ENCODE peak calls at places on chromosome 18, in nine cellular contexts. One of them, this sample, is unnamed.

GRCh38 chr18:12246849-12247808 is 7.0 kb upstream of the CIDEA start:
- DNase-seq in A673: peak
- DNase-seq in hepatic stellate cell: no peak
- DNase-seq in WERI-Rb-1: no peak
- DNase-seq in iPS DF 6.9: no peak
- DNase-seq in stimulated activated CD4-positive, alpha-beta T cell treated with anti-CD3 and anti-CD28 coated beads, Interleukin-15, amount 100 ng/mL, for 24 hours: peak
- DNase-seq in Kasumi-1: no peak
- DNase-seq in A172: no peak
- DNase-seq in HS-5: no peak
- DNase-seq in this sample: no peak

GRCh38 chr18:5962362-5962761 is 67.0 kb upstream of the TMEM200C start:
- DNase-seq in stimulated activated CD4-positive, alpha-beta T cell treated with anti-CD3 and anti-CD28 coated beads, Interleukin-15, amount 100 ng/mL, for 24 hours: no peak
- DNase-seq in Kasumi-1: no peak
- DNase-seq in A673: no peak
- DNase-seq in iPS DF 6.9: no peak
- DNase-seq in HS-5: no peak
- DNase-seq in WERI-Rb-1: no peak
- DNase-seq in A172: no peak
- DNase-seq in hepatic stellate cell: no peak
- DNase-seq in this sample: no peak

GRCh38 chr18:59033361-59033760 is 106.3 kb upstream of the SEC11C start:
- DNase-seq in iPS DF 6.9: no peak
- DNase-seq in WERI-Rb-1: no peak
- DNase-seq in A673: no peak
- DNase-seq in stimulated activated CD4-positive, alpha-beta T cell treated with anti-CD3 and anti-CD28 coated beads, Interleukin-15, amount 100 ng/mL, for 24 hours: no peak
- DNase-seq in hepatic stellate cell: no peak
- DNase-seq in Kasumi-1: no peak
- DNase-seq in A172: no peak
- DNase-seq in HS-5: no peak
- DNase-seq in this sample: no peak

GRCh38 chr18:27599202-27599829 is 414.2 kb upstream of the CHST9 start:
- DNase-seq in A172: peak
- DNase-seq in hepatic stellate cell: peak
- DNase-seq in iPS DF 6.9: peak
- DNase-seq in A673: peak
- DNase-seq in HS-5: peak
- DNase-seq in stimulated activated CD4-positive, alpha-beta T cell treated with anti-CD3 and anti-CD28 coated beads, Interleukin-15, amount 100 ng/mL, for 24 hours: peak
- DNase-seq in Kasumi-1: peak
- DNase-seq in WERI-Rb-1: peak
- DNase-seq in this sample: peak

GRCh38 chr18:71321319-71321718 is 1032.5 kb downstream of the SOCS6 start:
- DNase-seq in Kasumi-1: no peak
- DNase-seq in WERI-Rb-1: no peak
- DNase-seq in iPS DF 6.9: no peak
- DNase-seq in HS-5: no peak
- DNase-seq in A673: no peak
- DNase-seq in stimulated activated CD4-positive, alpha-beta T cell treated with anti-CD3 and anti-CD28 coated beads, Interleukin-15, amount 100 ng/mL, for 24 hours: no peak
- DNase-seq in hepatic stellate cell: no peak
- DNase-seq in A172: no peak
- DNase-seq in this sample: no peak

GRCh38 chr18:74457743-74458465 is 796 bp upstream of the DIPK1C start:
- DNase-seq in HS-5: no peak
- DNase-seq in A172: no peak
- DNase-seq in hepatic stellate cell: no peak
- DNase-seq in WERI-Rb-1: no peak
- DNase-seq in stimulated activated CD4-positive, alpha-beta T cell treated with anti-CD3 and anti-CD28 coated beads, Interleukin-15, amount 100 ng/mL, for 24 hours: no peak
- DNase-seq in Kasumi-1: no peak
- DNase-seq in iPS DF 6.9: no peak
- DNase-seq in A673: no peak
- DNase-seq in this sample: no peak

GRCh38 chr18:77106331-77106730 is 26.3 kb downstream of the MBP start:
- DNase-seq in Kasumi-1: peak
- DNase-seq in WERI-Rb-1: no peak
- DNase-seq in HS-5: no peak
- DNase-seq in stimulated activated CD4-positive, alpha-beta T cell treated with anti-CD3 and anti-CD28 coated beads, Interleukin-15, amount 100 ng/mL, for 24 hours: peak
- DNase-seq in A673: no peak
- DNase-seq in A172: no peak
- DNase-seq in iPS DF 6.9: no peak
- DNase-seq in hepatic stellate cell: no peak
- DNase-seq in this sample: peak

GRCh38 chr18:2304378-2305175 is 266.7 kb downstream of the METTL4 start:
- DNase-seq in Kasumi-1: no peak
- DNase-seq in HS-5: peak
- DNase-seq in iPS DF 6.9: no peak
- DNase-seq in A172: peak
- DNase-seq in hepatic stellate cell: no peak
- DNase-seq in A673: no peak
- DNase-seq in stimulated activated CD4-positive, alpha-beta T cell treated with anti-CD3 and anti-CD28 coated beads, Interleukin-15, amount 100 ng/mL, for 24 hours: no peak
- DNase-seq in WERI-Rb-1: no peak
- DNase-seq in this sample: no peak

GRCh38 chr18:26579941-26580618 is 31.7 kb upstream of the KCTD1 start:
- DNase-seq in HS-5: no peak
- DNase-seq in Kasumi-1: no peak
- DNase-seq in A172: peak
- DNase-seq in A673: no peak
- DNase-seq in WERI-Rb-1: no peak
- DNase-seq in stimulated activated CD4-positive, alpha-beta T cell treated with anti-CD3 and anti-CD28 coated beads, Interleukin-15, amount 100 ng/mL, for 24 hours: no peak
- DNase-seq in hepatic stellate cell: no peak
- DNase-seq in iPS DF 6.9: no peak
- DNase-seq in this sample: no peak

GRCh38 chr18:9380571-9381390 is 46.2 kb downstream of the TWSG1 start:
- DNase-seq in A673: peak
- DNase-seq in Kasumi-1: no peak
- DNase-seq in WERI-Rb-1: peak
- DNase-seq in iPS DF 6.9: no peak
- DNase-seq in A172: no peak
- DNase-seq in HS-5: no peak
- DNase-seq in stimulated activated CD4-positive, alpha-beta T cell treated with anti-CD3 and anti-CD28 coated beads, Interleukin-15, amount 100 ng/mL, for 24 hours: no peak
- DNase-seq in hepatic stellate cell: peak
- DNase-seq in this sample: no peak

GRCh38 chr18:63293930-63294329 is 25.6 kb downstream of the BCL2 start:
- DNase-seq in stimulated activated CD4-positive, alpha-beta T cell treated with anti-CD3 and anti-CD28 coated beads, Interleukin-15, amount 100 ng/mL, for 24 hours: no peak
- DNase-seq in iPS DF 6.9: no peak
- DNase-seq in hepatic stellate cell: no peak
- DNase-seq in HS-5: no peak
- DNase-seq in A172: no peak
- DNase-seq in A673: no peak
- DNase-seq in WERI-Rb-1: no peak
- DNase-seq in Kasumi-1: no peak
- DNase-seq in this sample: no peak

GRCh38 chr18:56165601-56166355 is 472.6 kb downstream of the TXNL1 start:
- DNase-seq in hepatic stellate cell: no peak
- DNase-seq in WERI-Rb-1: no peak
- DNase-seq in iPS DF 6.9: no peak
- DNase-seq in Kasumi-1: no peak
- DNase-seq in stimulated activated CD4-positive, alpha-beta T cell treated with anti-CD3 and anti-CD28 coated beads, Interleukin-15, amount 100 ng/mL, for 24 hours: no peak
- DNase-seq in A673: no peak
- DNase-seq in A172: no peak
- DNase-seq in HS-5: no peak
- DNase-seq in this sample: no peak

GRCh38 chr18:3454365-3455089 is 4.6 kb downstream of the TGIF1 start:
- DNase-seq in A673: peak
- DNase-seq in iPS DF 6.9: no peak
- DNase-seq in A172: peak
- DNase-seq in hepatic stellate cell: no peak
- DNase-seq in WERI-Rb-1: peak
- DNase-seq in stimulated activated CD4-positive, alpha-beta T cell treated with anti-CD3 and anti-CD28 coated beads, Interleukin-15, amount 100 ng/mL, for 24 hours: peak
- DNase-seq in HS-5: no peak
- DNase-seq in Kasumi-1: peak
- DNase-seq in this sample: peak

GRCh38 chr18:304887-305529 is 37.2 kb upstream of the THOC1 start:
- DNase-seq in WERI-Rb-1: no peak
- DNase-seq in hepatic stellate cell: no peak
- DNase-seq in A172: no peak
- DNase-seq in stimulated activated CD4-positive, alpha-beta T cell treated with anti-CD3 and anti-CD28 coated beads, Interleukin-15, amount 100 ng/mL, for 24 hours: no peak
- DNase-seq in A673: peak
- DNase-seq in iPS DF 6.9: no peak
- DNase-seq in Kasumi-1: no peak
- DNase-seq in HS-5: no peak
- DNase-seq in this sample: no peak

GRCh38 chr18:77140439-77141109 is 8.0 kb upstream of the MBP start:
- DNase-seq in A673: no peak
- DNase-seq in HS-5: no peak
- DNase-seq in iPS DF 6.9: no peak
- DNase-seq in A172: no peak
- DNase-seq in WERI-Rb-1: no peak
- DNase-seq in stimulated activated CD4-positive, alpha-beta T cell treated with anti-CD3 and anti-CD28 coated beads, Interleukin-15, amount 100 ng/mL, for 24 hours: peak
- DNase-seq in hepatic stellate cell: no peak
- DNase-seq in Kasumi-1: no peak
- DNase-seq in this sample: peak

GRCh38 chr18:74682141-74682997 is 84.7 kb downstream of the ZNF407 start:
- DNase-seq in stimulated activated CD4-positive, alpha-beta T cell treated with anti-CD3 and anti-CD28 coated beads, Interleukin-15, amount 100 ng/mL, for 24 hours: no peak
- DNase-seq in iPS DF 6.9: no peak
- DNase-seq in Kasumi-1: no peak
- DNase-seq in A673: no peak
- DNase-seq in WERI-Rb-1: no peak
- DNase-seq in A172: no peak
- DNase-seq in HS-5: no peak
- DNase-seq in hepatic stellate cell: no peak
- DNase-seq in this sample: no peak

GRCh38 chr18:36365836-36366775 is 68.6 kb downstream of the FHOD3 start:
- DNase-seq in A673: no peak
- DNase-seq in Kasumi-1: no peak
- DNase-seq in HS-5: no peak
- DNase-seq in WERI-Rb-1: no peak
- DNase-seq in hepatic stellate cell: no peak
- DNase-seq in A172: no peak
- DNase-seq in stimulated activated CD4-positive, alpha-beta T cell treated with anti-CD3 and anti-CD28 coated beads, Interleukin-15, amount 100 ng/mL, for 24 hours: no peak
- DNase-seq in iPS DF 6.9: no peak
- DNase-seq in this sample: no peak

GRCh38 chr18:31100598-31101147 is 1.5 kb downstream of the DSC2 start:
- DNase-seq in hepatic stellate cell: no peak
- DNase-seq in A673: no peak
- DNase-seq in A172: no peak
- DNase-seq in WERI-Rb-1: peak
- DNase-seq in iPS DF 6.9: peak
- DNase-seq in Kasumi-1: no peak
- DNase-seq in stimulated activated CD4-positive, alpha-beta T cell treated with anti-CD3 and anti-CD28 coated beads, Interleukin-15, amount 100 ng/mL, for 24 hours: no peak
- DNase-seq in HS-5: no peak
- DNase-seq in this sample: no peak

GRCh38 chr18:13447621-13448020 is 229.1 kb downstream of the LDLRAD4 start:
- DNase-seq in A172: peak
- DNase-seq in A673: peak
- DNase-seq in stimulated activated CD4-positive, alpha-beta T cell treated with anti-CD3 and anti-CD28 coated beads, Interleukin-15, amount 100 ng/mL, for 24 hours: no peak
- DNase-seq in hepatic stellate cell: peak
- DNase-seq in WERI-Rb-1: peak
- DNase-seq in iPS DF 6.9: no peak
- DNase-seq in HS-5: no peak
- DNase-seq in Kasumi-1: no peak
- DNase-seq in this sample: no peak

GRCh38 chr18:33282142-33282541 is 158.4 kb downstream of the CCDC178 start:
- DNase-seq in HS-5: no peak
- DNase-seq in WERI-Rb-1: no peak
- DNase-seq in iPS DF 6.9: no peak
- DNase-seq in Kasumi-1: no peak
- DNase-seq in stimulated activated CD4-positive, alpha-beta T cell treated with anti-CD3 and anti-CD28 coated beads, Interleukin-15, amount 100 ng/mL, for 24 hours: no peak
- DNase-seq in hepatic stellate cell: no peak
- DNase-seq in A673: no peak
- DNase-seq in A172: no peak
- DNase-seq in this sample: no peak

GRCh38 chr18:61368001-61368400 is 34.8 kb downstream of the CDH20 start:
- DNase-seq in A172: no peak
- DNase-seq in hepatic stellate cell: no peak
- DNase-seq in A673: no peak
- DNase-seq in Kasumi-1: no peak
- DNase-seq in stimulated activated CD4-positive, alpha-beta T cell treated with anti-CD3 and anti-CD28 coated beads, Interleukin-15, amount 100 ng/mL, for 24 hours: no peak
- DNase-seq in iPS DF 6.9: no peak
- DNase-seq in WERI-Rb-1: peak
- DNase-seq in HS-5: no peak
- DNase-seq in this sample: no peak

GRCh38 chr18:7330041-7330440 is 99.2 kb downstream of the LRRC30 start:
- DNase-seq in Kasumi-1: no peak
- DNase-seq in hepatic stellate cell: no peak
- DNase-seq in WERI-Rb-1: no peak
- DNase-seq in stimulated activated CD4-positive, alpha-beta T cell treated with anti-CD3 and anti-CD28 coated beads, Interleukin-15, amount 100 ng/mL, for 24 hours: no peak
- DNase-seq in A172: no peak
- DNase-seq in iPS DF 6.9: no peak
- DNase-seq in A673: no peak
- DNase-seq in HS-5: no peak
- DNase-seq in this sample: no peak

GRCh38 chr18:9905401-9905922 is 8.4 kb upstream of the VAPA start:
- DNase-seq in Kasumi-1: no peak
- DNase-seq in HS-5: no peak
- DNase-seq in iPS DF 6.9: no peak
- DNase-seq in A673: no peak
- DNase-seq in WERI-Rb-1: no peak
- DNase-seq in stimulated activated CD4-positive, alpha-beta T cell treated with anti-CD3 and anti-CD28 coated beads, Interleukin-15, amount 100 ng/mL, for 24 hours: no peak
- DNase-seq in hepatic stellate cell: peak
- DNase-seq in A172: no peak
- DNase-seq in this sample: no peak

GRCh38 chr18:9348079-9348671 is 13.6 kb downstream of the TWSG1 start:
- DNase-seq in A673: no peak
- DNase-seq in WERI-Rb-1: no peak
- DNase-seq in A172: peak
- DNase-seq in Kasumi-1: no peak
- DNase-seq in HS-5: no peak
- DNase-seq in hepatic stellate cell: no peak
- DNase-seq in stimulated activated CD4-positive, alpha-beta T cell treated with anti-CD3 and anti-CD28 coated beads, Interleukin-15, amount 100 ng/mL, for 24 hours: no peak
- DNase-seq in iPS DF 6.9: no peak
- DNase-seq in this sample: no peak

GRCh38 chr18:46833899-46834298 is 77.0 kb upstream of the ST8SIA5 start:
- DNase-seq in A673: no peak
- DNase-seq in A172: no peak
- DNase-seq in iPS DF 6.9: no peak
- DNase-seq in stimulated activated CD4-positive, alpha-beta T cell treated with anti-CD3 and anti-CD28 coated beads, Interleukin-15, amount 100 ng/mL, for 24 hours: no peak
- DNase-seq in WERI-Rb-1: no peak
- DNase-seq in hepatic stellate cell: no peak
- DNase-seq in HS-5: no peak
- DNase-seq in Kasumi-1: no peak
- DNase-seq in this sample: no peak

GRCh38 chr18:65990944-65991708 is 240.3 kb downstream of the CDH7 start:
- DNase-seq in A673: peak
- DNase-seq in HS-5: no peak
- DNase-seq in hepatic stellate cell: no peak
- DNase-seq in stimulated activated CD4-positive, alpha-beta T cell treated with anti-CD3 and anti-CD28 coated beads, Interleukin-15, amount 100 ng/mL, for 24 hours: no peak
- DNase-seq in A172: no peak
- DNase-seq in Kasumi-1: no peak
- DNase-seq in iPS DF 6.9: no peak
- DNase-seq in WERI-Rb-1: no peak
- DNase-seq in this sample: no peak

GRCh38 chr18:68532328-68532885 is 182.5 kb downstream of the TMX3 start:
- DNase-seq in Kasumi-1: no peak
- DNase-seq in A673: no peak
- DNase-seq in iPS DF 6.9: no peak
- DNase-seq in A172: no peak
- DNase-seq in HS-5: no peak
- DNase-seq in stimulated activated CD4-positive, alpha-beta T cell treated with anti-CD3 and anti-CD28 coated beads, Interleukin-15, amount 100 ng/mL, for 24 hours: no peak
- DNase-seq in WERI-Rb-1: no peak
- DNase-seq in hepatic stellate cell: no peak
- DNase-seq in this sample: no peak

GRCh38 chr18:79575891-79576685 is 103.5 kb upstream of the CTDP1 start:
- DNase-seq in Kasumi-1: no peak
- DNase-seq in hepatic stellate cell: no peak
- DNase-seq in stimulated activated CD4-positive, alpha-beta T cell treated with anti-CD3 and anti-CD28 coated beads, Interleukin-15, amount 100 ng/mL, for 24 hours: no peak
- DNase-seq in HS-5: no peak
- DNase-seq in A172: no peak
- DNase-seq in A673: no peak
- DNase-seq in WERI-Rb-1: peak
- DNase-seq in iPS DF 6.9: no peak
- DNase-seq in this sample: no peak

GRCh38 chr18:52054301-52054700 is 285.7 kb upstream of the DCC start:
- DNase-seq in Kasumi-1: no peak
- DNase-seq in stimulated activated CD4-positive, alpha-beta T cell treated with anti-CD3 and anti-CD28 coated beads, Interleukin-15, amount 100 ng/mL, for 24 hours: no peak
- DNase-seq in WERI-Rb-1: no peak
- DNase-seq in A673: no peak
- DNase-seq in iPS DF 6.9: no peak
- DNase-seq in A172: no peak
- DNase-seq in hepatic stellate cell: no peak
- DNase-seq in HS-5: no peak
- DNase-seq in this sample: no peak

GRCh38 chr18:80159713-80160636 is 50.9 kb downstream of the ADNP2 start:
- DNase-seq in Kasumi-1: no peak
- DNase-seq in hepatic stellate cell: no peak
- DNase-seq in HS-5: no peak
- DNase-seq in iPS DF 6.9: no peak
- DNase-seq in A172: no peak
- DNase-seq in A673: no peak
- DNase-seq in WERI-Rb-1: no peak
- DNase-seq in stimulated activated CD4-positive, alpha-beta T cell treated with anti-CD3 and anti-CD28 coated beads, Interleukin-15, amount 100 ng/mL, for 24 hours: peak
- DNase-seq in this sample: peak

GRCh38 chr18:74529811-74530583 is 4.3 kb upstream of the CNDP1 start:
- DNase-seq in Kasumi-1: no peak
- DNase-seq in hepatic stellate cell: no peak
- DNase-seq in A172: no peak
- DNase-seq in A673: no peak
- DNase-seq in stimulated activated CD4-positive, alpha-beta T cell treated with anti-CD3 and anti-CD28 coated beads, Interleukin-15, amount 100 ng/mL, for 24 hours: no peak
- DNase-seq in WERI-Rb-1: no peak
- DNase-seq in iPS DF 6.9: no peak
- DNase-seq in HS-5: no peak
- DNase-seq in this sample: no peak